ENCODE peak calls at places on chromosomes 13 and 19, in four cellular contexts. C, G, Z and B are unnamed samples. For H3K4me1, the result is how much of the 10 kb centered on the place peaks cover.

GRCh38 chr13:76713280-76713679 is 172.9 kb downstream of the KCTD12 start:
- DNase-seq in Z (no peak), G (no peak), C (no peak), B (no peak)

GRCh38 chr13:113216165-113217056 is 7.0 kb downstream of the CUL4A start:
- DNase-seq in G (peak), Z (peak), C (no peak), B (no peak)

GRCh38 chr13:64540468-64540867 is 2689.7 kb downstream of the PCDH9 start:
- DNase-seq in Z (peak), C (no peak), G (peak), B (no peak)

GRCh38 chr13:101116826-101117225 is 299.5 kb downstream of the NALCN start:
- DNase-seq in G (no peak), C (no peak), Z (no peak), B (no peak)

GRCh38 chr19:53824134-53824611 is at the start of gene NLRP12:
- DNase-seq in C (no peak), G (no peak), Z (no peak), B (no peak)

GRCh38 chr13:55345197-55345596 is 1795.5 kb upstream of the PRR20A start:
- DNase-seq in C (no peak), G (no peak), Z (no peak), B (no peak)

GRCh38 chr19:40271706-40272105 is 13.4 kb downstream of the AKT2 start:
- DNase-seq in C (no peak), Z (no peak), G (no peak), B (no peak)

GRCh38 chr13:102091231-102091630 is 310.6 kb downstream of the FGF14 start:
- DNase-seq in Z (no peak), G (no peak), C (no peak), B (no peak)

GRCh38 chr13:80737513-80737912 is 396.6 kb upstream of the SPRY2 start:
- DNase-seq in G (no peak), Z (no peak), C (no peak), B (no peak)

GRCh38 chr19:50542825-50543428 is 25.3 kb downstream of the LRRC4B start:
- DNase-seq in C (no peak), Z (no peak), G (no peak), B (no peak)

GRCh38 chr13:35016362-35017148 is 74.5 kb downstream of the NBEA start:
- DNase-seq in Z (no peak), C (no peak), G (no peak), B (no peak)

GRCh38 chr13:48866204-48866603 is 109.5 kb upstream of the FNDC3A start:
- DNase-seq in Z (no peak), C (no peak), G (no peak), B (no peak)

GRCh38 chr13:51284339-51284738 is 55.2 kb upstream of the SERPINE3 start:
- DNase-seq in Z (no peak), G (no peak), C (no peak), B (no peak)

GRCh38 chr13:104466016-104466415 is 1399.8 kb upstream of the SLC10A2 start:
- DNase-seq in G (no peak), C (no peak), Z (no peak), B (no peak)

GRCh38 chr19:32744555-32745325 is 25.2 kb downstream of the TDRD12 start:
- DNase-seq in G (no peak), C (no peak), Z (no peak), B (no peak)

GRCh38 chr19:20182232-20182785 is 15.3 kb downstream of the ZNF486 start:
- DNase-seq in Z (no peak), G (no peak), C (no peak), B (no peak)

GRCh38 chr13:24203726-24204295 is 43.3 kb downstream of the SPATA13 start:
- DNase-seq in G (peak), C (no peak), Z (no peak), B (no peak)

GRCh38 chr13:106033634-106034033 is 501.8 kb downstream of the EFNB2 start:
- DNase-seq in C (no peak), G (peak), Z (peak), B (no peak)

GRCh38 chr13:40348096-40348679 is 318.3 kb downstream of the FOXO1 start:
- DNase-seq in C (no peak), Z (no peak), G (no peak), B (no peak)

GRCh38 chr19:47124937-47125668 is 5.5 kb upstream of the SAE1 start:
- DNase-seq in G (peak), Z (peak), C (no peak), B (peak)

GRCh38 chr19:50568321-50569022 is at the start of gene LRRC4B:
- DNase-seq in G (no peak), C (no peak), Z (no peak), B (no peak)

GRCh38 chr13:75495938-75496337 is 14.0 kb upstream of the TBC1D4 start:
- DNase-seq in G (peak), Z (peak), C (no peak), B (no peak)

GRCh38 chr19:48661746-48662145 is 11.1 kb downstream of the NTN5 start:
- DNase-seq in C (no peak), G (no peak), Z (no peak), B (no peak)

GRCh38 chr19:1312732-1313694 is 27.3 kb downstream of the EFNA2 start:
- DNase-seq in Z (peak), C (no peak), G (peak), B (no peak)

GRCh38 chr13:41458939-41459753 is 1.8 kb downstream of the RGCC start:
- DNase-seq in C (peak), Z (peak), G (peak), B (no peak)

GRCh38 chr19:38463365-38463764 is 29.9 kb downstream of the RYR1 start:
- DNase-seq in Z (no peak), C (no peak), G (no peak), B (no peak)
- H3K4me3 ChIP-seq in Z (no peak), C (no peak), G (no peak), B (no peak)

GRCh38 chr19:11066326-11066725 is 22.9 kb upstream of the LDLR start:
- DNase-seq in C (no peak), Z (no peak), G (no peak), B (no peak)

GRCh38 chr19:11069451-11070009 is 19.7 kb upstream of the LDLR start:
- DNase-seq in C (no peak), Z (no peak), G (no peak), B (no peak)

GRCh38 chr19:11067356-11068113 is 21.7 kb upstream of the LDLR start:
- DNase-seq in Z (peak), G (peak), C (no peak), B (no peak)

GRCh38 chr19:11073568-11073967 is 15.7 kb upstream of the LDLR start:
- DNase-seq in G (no peak), C (no peak), Z (no peak), B (no peak)

DNA sequence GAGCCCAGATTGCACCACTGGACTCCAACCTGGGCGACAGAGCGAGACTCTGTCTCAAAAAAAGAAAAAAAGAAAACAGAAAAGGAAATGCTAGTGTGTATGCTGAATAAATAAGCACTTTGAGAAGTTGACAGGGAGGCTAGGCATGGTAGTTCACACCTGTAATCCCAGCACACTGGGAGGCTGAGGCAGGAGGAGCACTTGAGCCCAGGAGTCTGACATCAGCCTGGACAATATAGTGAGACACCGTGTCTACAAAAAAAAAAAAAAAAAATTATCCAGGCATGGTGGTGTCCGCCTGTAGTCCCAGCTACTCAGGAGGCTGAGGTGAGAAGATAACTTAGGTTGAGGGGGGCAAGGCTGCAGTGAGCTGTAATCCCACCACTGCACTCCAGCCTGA is 19.1 kb upstream of the LDLR start:
- DNase-seq in G (no peak), Z (no peak), C (no peak), B (no peak)
- H3K4me1 ChIP-seq in G (under half), Z (under half), C (under half), B (under half)

GRCh38 chr19:41325947-41326706 is 16.2 kb downstream of the CCDC97 start:
- DNase-seq in G (peak), Z (peak), C (no peak), B (no peak)

GRCh38 chr19:41328157-41328817 is 18.3 kb downstream of the CCDC97 start:
- DNase-seq in Z (no peak), G (peak), C (no peak), B (no peak)

GRCh38 chr19:41327499-41328156 is 17.7 kb downstream of the CCDC97 start:
- DNase-seq in G (peak), C (peak), Z (peak), B (no peak)

GRCh38 chr19:41325640-41325946 is 15.6 kb downstream of the CCDC97 start:
- DNase-seq in C (no peak), G (no peak), Z (no peak), B (no peak)

DNA sequence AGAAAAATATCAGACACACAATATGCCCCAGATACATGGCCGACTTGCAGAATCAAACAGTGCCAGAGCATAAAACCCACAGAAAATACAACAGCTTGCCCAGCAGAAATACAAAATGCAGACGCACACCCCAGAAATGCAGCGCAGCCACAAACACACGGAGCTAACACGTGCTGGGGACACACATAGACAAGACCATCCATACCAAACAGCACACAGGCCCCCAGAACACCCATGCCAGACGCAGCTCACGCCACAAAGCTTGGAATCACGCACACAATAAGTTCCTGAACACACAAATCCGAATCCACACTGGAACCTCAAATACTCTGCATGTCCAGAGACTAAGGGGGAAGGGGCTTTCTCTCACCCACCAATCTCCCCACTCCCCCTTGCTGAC is 17.1 kb downstream of the CCDC97 start:
- DNase-seq in Z (no peak), C (no peak), G (no peak), B (no peak)
- H3K4me3 ChIP-seq in Z (no peak), C (peak), G (no peak), B (no peak)

GRCh38 chr19:6564393-6564792 is 26.6 kb downstream of the CD70 start:
- DNase-seq in G (no peak), C (no peak), Z (peak), B (peak)

GRCh38 chr19:6570754-6571153 is 20.2 kb downstream of the CD70 start:
- DNase-seq in G (no peak), Z (no peak), C (no peak), B (no peak)

GRCh38 chr19:6571167-6571566 is 19.8 kb downstream of the CD70 start:
- DNase-seq in C (no peak), Z (no peak), G (no peak), B (no peak)

GRCh38 chr19:6568816-6569215 is 22.1 kb downstream of the CD70 start:
- DNase-seq in G (no peak), C (no peak), Z (no peak), B (no peak)

DNA sequence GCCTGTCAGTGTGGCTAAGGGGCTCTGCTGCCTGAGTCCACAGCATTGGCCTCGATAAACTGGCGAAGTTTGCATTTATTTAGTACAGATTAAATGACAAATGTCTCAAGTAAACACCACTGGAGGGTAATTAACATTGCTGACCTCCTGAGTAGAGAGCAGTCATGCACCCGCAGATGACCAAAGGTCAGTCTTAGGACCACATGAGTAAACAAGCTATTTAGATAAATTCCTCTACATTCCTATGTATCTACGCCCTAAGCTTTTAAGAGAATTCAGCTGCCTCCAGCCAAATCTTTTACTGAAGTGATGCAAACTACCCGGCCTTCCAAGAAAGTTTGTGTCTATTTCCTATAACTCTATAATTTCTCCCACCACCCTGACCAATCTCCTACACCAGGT is 22.9 kb downstream of the CD70 start:
- DNase-seq in C (no peak), Z (no peak), G (no peak), B (no peak)
- H3K4me1 ChIP-seq in C (under half), Z (under half), G (under half), B (under half)